ENCODE peak calls at places on chromosomes 4 and X, in seven cellular contexts. One of them, this sample, is unnamed.

GRCh38 chrX:96909291-96909690 is 25.6 kb downstream of the RPA4 start:
- DNase-seq in sigmoid colon: no peak
- DNase-seq in K562: no peak
- DNase-seq in HepG2: no peak
- DNase-seq in HCT116: no peak
- DNase-seq in H1: no peak
- DNase-seq in transverse colon: no peak
- DNase-seq in this sample: no peak

GRCh38 chr4:185797596-185797995 is 14.4 kb downstream of the SORBS2 start:
- DNase-seq in sigmoid colon: no peak
- DNase-seq in HepG2: no peak
- DNase-seq in K562: no peak
- DNase-seq in H1: no peak
- DNase-seq in transverse colon: no peak
- DNase-seq in HCT116: no peak
- DNase-seq in this sample: no peak

GRCh38 chr4:170005472-170005871 is 20.7 kb downstream of the MFAP3L start:
- DNase-seq in transverse colon: no peak
- DNase-seq in HCT116: no peak
- DNase-seq in K562: no peak
- DNase-seq in H1: no peak
- DNase-seq in HepG2: no peak
- DNase-seq in sigmoid colon: no peak
- DNase-seq in this sample: no peak

GRCh38 chr4:158823461-158823873 is 54.6 kb downstream of the FNIP2 start:
- DNase-seq in HCT116: no peak
- DNase-seq in K562: no peak
- DNase-seq in sigmoid colon: no peak
- DNase-seq in transverse colon: no peak
- DNase-seq in H1: no peak
- DNase-seq in HepG2: no peak
- DNase-seq in this sample: no peak

GRCh38 chr4:53676402-53676871 is 85.2 kb upstream of the LNX1 start:
- DNase-seq in transverse colon: no peak
- DNase-seq in sigmoid colon: no peak
- DNase-seq in K562: no peak
- DNase-seq in H1: no peak
- DNase-seq in HCT116: no peak
- DNase-seq in HepG2: no peak
- DNase-seq in this sample: no peak

GRCh38 chr4:150001815-150002214 is 76.4 kb upstream of the DCLK2 start:
- DNase-seq in H1: no peak
- DNase-seq in K562: no peak
- DNase-seq in HCT116: no peak
- DNase-seq in HepG2: no peak
- DNase-seq in transverse colon: no peak
- DNase-seq in sigmoid colon: no peak
- DNase-seq in this sample: no peak

GRCh38 chr4:159178147-159178541 is 75.3 kb downstream of the RAPGEF2 start:
- DNase-seq in H1: no peak
- DNase-seq in HepG2: peak
- DNase-seq in sigmoid colon: no peak
- DNase-seq in transverse colon: no peak
- DNase-seq in K562: no peak
- DNase-seq in HCT116: no peak
- DNase-seq in this sample: no peak

GRCh38 chr4:184347251-184348239 is 126.8 kb downstream of the IRF2 start:
- DNase-seq in K562: peak
- DNase-seq in sigmoid colon: peak
- DNase-seq in transverse colon: peak
- DNase-seq in HCT116: no peak
- DNase-seq in H1: peak
- DNase-seq in HepG2: no peak
- DNase-seq in this sample: peak

GRCh38 chr4:14415146-14415545 is 587.1 kb upstream of the CPEB2 start:
- DNase-seq in K562: no peak
- DNase-seq in transverse colon: no peak
- DNase-seq in HCT116: no peak
- DNase-seq in HepG2: no peak
- DNase-seq in H1: no peak
- DNase-seq in sigmoid colon: no peak
- DNase-seq in this sample: no peak

GRCh38 chr4:3108211-3108610 is 33.7 kb downstream of the HTT start:
- DNase-seq in sigmoid colon: no peak
- DNase-seq in transverse colon: no peak
- DNase-seq in HepG2: no peak
- DNase-seq in HCT116: no peak
- DNase-seq in H1: no peak
- DNase-seq in K562: no peak
- DNase-seq in this sample: no peak

GRCh38 chr4:3112241-3112978 is 37.9 kb downstream of the HTT start:
- DNase-seq in HCT116: no peak
- DNase-seq in HepG2: no peak
- DNase-seq in K562: no peak
- DNase-seq in H1: no peak
- DNase-seq in sigmoid colon: no peak
- DNase-seq in transverse colon: no peak
- DNase-seq in this sample: no peak

GRCh38 chr4:3111461-3111860 is 37.0 kb downstream of the HTT start:
- DNase-seq in HepG2: no peak
- DNase-seq in H1: no peak
- DNase-seq in transverse colon: no peak
- DNase-seq in sigmoid colon: no peak
- DNase-seq in K562: no peak
- DNase-seq in HCT116: no peak
- DNase-seq in this sample: no peak

GRCh38 chr4:3107271-3108185 is 33.0 kb downstream of the HTT start:
- DNase-seq in HCT116: no peak
- DNase-seq in transverse colon: no peak
- DNase-seq in K562: no peak
- DNase-seq in HepG2: no peak
- DNase-seq in H1: no peak
- DNase-seq in sigmoid colon: peak
- DNase-seq in this sample: no peak

GRCh38 chr4:3106339-3107186 is 32.1 kb downstream of the HTT start:
- DNase-seq in HepG2: peak
- DNase-seq in H1: peak
- DNase-seq in transverse colon: peak
- DNase-seq in K562: peak
- DNase-seq in sigmoid colon: peak
- DNase-seq in HCT116: peak
- DNase-seq in this sample: peak
- TF ChIP-seq POLR2AphosphoS5 in HepG2: no peak
- TF ChIP-seq POLR2AphosphoS5 in H1: no peak
- TF ChIP-seq POLR2AphosphoS5 in transverse colon: no peak
- TF ChIP-seq POLR2AphosphoS5 in K562: no peak
- TF ChIP-seq POLR2AphosphoS5 in sigmoid colon: no peak
- TF ChIP-seq POLR2AphosphoS5 in HCT116: no peak
- TF ChIP-seq POLR2AphosphoS5 in this sample: peak

DNA sequence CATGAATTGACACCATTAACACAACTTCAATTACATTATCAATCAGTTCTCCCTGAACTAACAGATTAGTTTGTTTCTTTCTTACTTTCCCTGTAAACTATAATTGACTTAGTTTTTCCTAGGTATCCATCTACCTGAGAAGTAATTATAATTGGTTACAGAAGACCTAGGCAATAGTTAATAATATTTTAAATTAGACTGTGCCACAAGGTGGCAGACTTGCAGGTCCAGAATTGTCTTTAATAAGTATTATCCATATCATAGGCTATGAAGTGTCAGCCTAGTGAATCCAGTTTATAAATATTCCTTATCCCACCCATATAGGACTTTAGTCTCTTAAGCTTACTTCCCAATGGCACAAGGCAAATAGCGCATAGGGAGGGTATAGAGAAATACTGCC is 48.9 kb upstream of the FAM47B start:
- DNase-seq in transverse colon: no peak
- DNase-seq in K562: no peak
- DNase-seq in H1: no peak
- DNase-seq in HepG2: no peak
- DNase-seq in sigmoid colon: no peak
- DNase-seq in HCT116: no peak
- DNase-seq in this sample: no peak
- TF ChIP-seq CTCF in transverse colon: no peak
- TF ChIP-seq CTCF in K562: no peak
- TF ChIP-seq CTCF in H1: no peak
- TF ChIP-seq CTCF in HepG2: no peak
- TF ChIP-seq CTCF in sigmoid colon: no peak
- TF ChIP-seq CTCF in HCT116: no peak
- TF ChIP-seq CTCF in this sample: no peak

GRCh38 chr4:120920666-120921065 is 1.9 kb downstream of the PRDM5 start:
- DNase-seq in HCT116: no peak
- DNase-seq in H1: no peak
- DNase-seq in K562: no peak
- DNase-seq in HepG2: no peak
- DNase-seq in sigmoid colon: no peak
- DNase-seq in transverse colon: no peak
- DNase-seq in this sample: no peak

GRCh38 chr4:120923201-120923522 is 636 bp upstream of the PRDM5 start:
- DNase-seq in H1: no peak
- DNase-seq in sigmoid colon: no peak
- DNase-seq in transverse colon: no peak
- DNase-seq in K562: no peak
- DNase-seq in HepG2: no peak
- DNase-seq in HCT116: no peak
- DNase-seq in this sample: no peak

GRCh38 chr4:120922390-120923200 is at the start of gene PRDM5:
- DNase-seq in transverse colon: peak
- DNase-seq in HepG2: no peak
- DNase-seq in H1: peak
- DNase-seq in K562: no peak
- DNase-seq in sigmoid colon: peak
- DNase-seq in HCT116: no peak
- DNase-seq in this sample: peak

GRCh38 chr4:120919358-120919757 is 3.2 kb downstream of the PRDM5 start:
- DNase-seq in H1: no peak
- DNase-seq in HCT116: no peak
- DNase-seq in HepG2: no peak
- DNase-seq in K562: no peak
- DNase-seq in sigmoid colon: no peak
- DNase-seq in transverse colon: no peak
- DNase-seq in this sample: no peak

DNA sequence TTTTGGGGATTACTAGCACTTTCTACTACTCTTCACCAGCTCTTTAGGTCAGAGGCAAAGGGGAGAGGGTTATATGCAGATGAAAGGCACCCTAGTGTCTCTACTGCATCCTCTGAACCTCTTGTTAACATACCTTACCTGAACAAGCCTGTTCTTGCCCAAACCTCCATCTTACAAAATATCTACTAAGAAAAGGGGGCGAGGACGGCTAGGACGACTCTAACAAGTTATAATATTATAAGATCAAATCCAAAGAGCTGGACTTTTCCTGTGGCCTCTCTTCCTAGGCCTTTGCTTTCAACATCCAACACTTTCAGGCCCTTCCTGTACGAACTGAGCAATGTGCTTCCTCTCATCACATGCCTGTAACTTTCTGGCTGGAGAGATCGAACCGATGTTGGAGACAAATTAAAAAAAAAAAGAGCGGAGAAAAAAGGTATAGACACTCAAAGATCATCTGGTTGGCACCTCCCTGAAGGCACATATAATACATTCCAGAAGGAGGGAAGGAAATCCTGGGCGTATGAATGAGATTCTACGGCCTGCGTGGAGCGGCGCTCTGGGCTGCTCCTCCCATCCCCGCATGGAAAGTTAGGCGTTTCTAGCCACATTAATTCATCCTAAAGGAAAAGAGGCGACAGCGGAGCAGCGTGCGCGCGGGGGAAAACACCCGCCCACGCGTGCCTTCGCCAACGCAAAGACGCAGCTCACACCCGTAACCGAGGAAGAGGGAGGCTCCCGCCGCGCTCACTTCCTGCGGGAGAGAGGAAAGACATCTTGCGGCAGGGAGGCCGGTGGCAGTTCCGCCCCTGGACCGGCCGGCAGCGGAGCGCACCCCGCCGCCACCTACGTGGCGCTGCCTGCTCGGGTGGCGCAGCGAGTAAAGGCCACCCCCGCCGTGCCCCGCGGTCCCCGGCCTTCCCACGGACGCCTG is 803 bp downstream of the PRDM5 start:
- DNase-seq in HCT116: no peak
- DNase-seq in HepG2: no peak
- DNase-seq in H1: peak
- DNase-seq in K562: no peak
- DNase-seq in sigmoid colon: peak
- DNase-seq in transverse colon: peak
- DNase-seq in this sample: peak
- TF ChIP-seq POLR2A in HCT116: peak
- TF ChIP-seq POLR2A in HepG2: no peak
- TF ChIP-seq POLR2A in H1: no peak
- TF ChIP-seq POLR2A in K562: no peak
- TF ChIP-seq POLR2A in sigmoid colon: no peak
- TF ChIP-seq POLR2A in transverse colon: peak
- TF ChIP-seq POLR2A in this sample: no peak

DNA sequence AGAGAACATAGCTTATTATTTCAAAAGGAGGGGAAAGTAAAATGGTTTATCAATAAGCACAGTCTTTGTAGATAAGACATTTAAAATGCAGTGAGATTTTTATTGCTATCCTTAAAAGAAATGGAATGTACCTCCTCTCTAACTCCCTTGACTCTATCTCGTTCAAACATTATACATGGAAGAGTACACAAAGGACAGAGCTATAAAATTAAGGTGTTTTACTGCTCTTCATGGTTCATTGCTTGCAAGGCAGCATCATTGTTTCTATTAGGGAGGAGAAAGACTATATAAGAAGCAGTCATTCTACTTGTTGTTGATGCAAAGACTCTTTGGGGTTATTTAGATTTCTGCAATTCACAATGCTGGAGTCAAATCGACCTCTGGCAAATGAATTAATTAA is 380.2 kb upstream of the NDST3 start:
- DNase-seq in K562: no peak
- DNase-seq in HCT116: no peak
- DNase-seq in H1: no peak
- DNase-seq in transverse colon: no peak
- DNase-seq in sigmoid colon: no peak
- DNase-seq in HepG2: no peak
- DNase-seq in this sample: no peak
- TF ChIP-seq POLR2AphosphoS5 in K562: no peak
- TF ChIP-seq POLR2AphosphoS5 in HCT116: no peak
- TF ChIP-seq POLR2AphosphoS5 in H1: no peak
- TF ChIP-seq POLR2AphosphoS5 in transverse colon: no peak
- TF ChIP-seq POLR2AphosphoS5 in sigmoid colon: no peak
- TF ChIP-seq POLR2AphosphoS5 in HepG2: no peak
- TF ChIP-seq POLR2AphosphoS5 in this sample: no peak

GRCh38 chr4:7552466-7552865 is 117.7 kb upstream of the PSAPL1 start:
- DNase-seq in K562: no peak
- DNase-seq in H1: no peak
- DNase-seq in transverse colon: no peak
- DNase-seq in HepG2: no peak
- DNase-seq in HCT116: no peak
- DNase-seq in sigmoid colon: no peak
- DNase-seq in this sample: no peak
- TF ChIP-seq CTCF in K562: no peak
- TF ChIP-seq CTCF in H1: no peak
- TF ChIP-seq CTCF in transverse colon: no peak
- TF ChIP-seq CTCF in HepG2: no peak
- TF ChIP-seq CTCF in HCT116: no peak
- TF ChIP-seq CTCF in sigmoid colon: no peak
- TF ChIP-seq CTCF in this sample: no peak

This sample was measured in spleen.